ENCODE peak calls at places on chromosomes 4 and X, in ten cellular contexts. K is C1 segment of cervical spinal cord; Y is EL; U is NT2/D1; N is hepatocyte; L is kidney glomerular epithelial cell; Z is substantia nigra; G is fibroblast of mammary gland; D is stimulated activated CD8-positive, alpha-beta memory T cell treated with anti-CD3 and anti-CD28 coated beads, Interleukin-2, amount 100 ng/mL, for 48 hours; Q is GM12878. T is an unnamed sample.

GRCh38 chrX:136185409-136186022 is 38.2 kb downstream of the FHL1 start:
- DNase-seq in D (no peak), U (no peak), Y (peak; percentile 68), N (no peak), Z (no peak), K (no peak), G (peak; percentile 74), Q (no peak), L (peak; percentile 43), T (peak; percentile 24)

GRCh38 chrX:118702741-118703140 is 24.7 kb upstream of the IL13RA1 start:
- DNase-seq in L (no peak), K (no peak), D (no peak), Q (no peak), Z (no peak), G (peak; percentile 6), Y (no peak), N (no peak), U (no peak), T (no peak)

GRCh38 chrX:109535578-109535977 is 1.1 kb upstream of the NXT2 start:
- DNase-seq in N (no peak), U (no peak), L (no peak), G (no peak), Y (no peak), K (no peak), Q (no peak), Z (no peak), D (no peak), T (no peak)

GRCh38 chr4:2066011-2066551 is 7.0 kb downstream of the NAT8L start:
- DNase-seq in Q (no peak), L (no peak), N (no peak), K (no peak), D (no peak), U (no peak), Y (no peak), Z (no peak), G (no peak), T (no peak)

GRCh38 chr4:22670953-22671352 is 21.8 kb upstream of the GBA3 start:
- DNase-seq in U (no peak), D (no peak), Q (no peak), K (no peak), Y (peak; percentile 11), L (no peak), N (peak; percentile 13), Z (no peak), G (peak; percentile 14), T (no peak)

GRCh38 chr4:6377626-6378492 is 94.6 kb downstream of the PPP2R2C start:
- DNase-seq in U (no peak), Q (no peak), L (no peak), Y (no peak), G (no peak), D (no peak), N (no peak), Z (no peak), K (no peak), T (no peak)

GRCh38 chrX:18793601-18794089 is 86.2 kb downstream of the PPEF1 start:
- DNase-seq in Z (no peak), Y (no peak), G (no peak), D (no peak), K (no peak), Q (no peak), U (peak; percentile 38), N (peak; percentile 22), L (no peak), T (no peak)

GRCh38 chr4:77636902-77637301 is 31.3 kb downstream of the CXCL13 start:
- DNase-seq in Q (no peak), L (peak; percentile 46), K (no peak), G (peak; percentile 83), N (peak; percentile 49), D (no peak), Y (peak; percentile 53), U (no peak), Z (no peak), T (no peak)

GRCh38 chr4:99763635-99764101 is 53.0 kb upstream of the DAPP1 start:
- DNase-seq in U (no peak), Z (no peak), L (peak; percentile 79), N (peak; percentile 24), G (peak; percentile 99), Q (no peak), K (no peak), D (no peak), Y (peak; percentile 85), T (peak; percentile 74)

GRCh38 chr4:8316911-8317351 is 47.4 kb downstream of the HTRA3 start:
- DNase-seq in U (no peak), Z (no peak), K (no peak), D (no peak), Y (no peak), L (no peak), N (no peak), G (no peak), Q (no peak), T (no peak)

GRCh38 chr4:53861856-53862610 is 202.4 kb downstream of the CHIC2 start:
- DNase-seq in Q (no peak), G (peak; percentile 98), N (peak; percentile 41), L (peak; percentile 9), U (no peak), D (no peak), Y (peak; percentile 81), K (no peak), Z (no peak), T (peak; percentile 81)

GRCh38 chr4:152850377-152850776 is 70.6 kb downstream of the ARFIP1 start:
- DNase-seq in D (peak; percentile 23), U (peak; percentile 48), N (peak; percentile 13), Q (peak; percentile 25), K (no peak), G (peak; percentile 49), Y (peak; percentile 12), L (peak; percentile 13), Z (no peak), T (peak; percentile 19)

GRCh38 chr4:179110816-179111215 is 1668.6 kb upstream of the AGA start:
- DNase-seq in G (no peak), Y (no peak), U (no peak), Z (no peak), D (no peak), Q (no peak), K (no peak), L (no peak), N (no peak), T (no peak)

GRCh38 chr4:186755550-186756519 is 32.2 kb upstream of the FAT1 start:
- DNase-seq in Y (no peak), D (no peak), N (peak; percentile 52), G (no peak), K (no peak), L (peak; percentile 77), Q (no peak), Z (no peak), U (no peak), T (no peak)

GRCh38 chrX:43224496-43224895 is 431.6 kb upstream of the MAOA start:
- DNase-seq in N (no peak), U (no peak), K (no peak), L (peak; percentile 0), Q (no peak), Z (no peak), Y (no peak), G (no peak), D (no peak), T (no peak)

GRCh38 chr4:16759781-16760459 is 138.5 kb downstream of the LDB2 start:
- DNase-seq in Q (no peak), D (no peak), Y (no peak), G (no peak), Z (no peak), L (no peak), K (no peak), U (no peak), N (no peak), T (no peak)

GRCh38 chr4:38062894-38063168 is 102.6 kb downstream of the PTTG2 start:
- DNase-seq in N (no peak), Y (no peak), K (no peak), D (no peak), L (no peak), G (no peak), Q (no peak), Z (no peak), U (no peak), T (no peak)

GRCh38 chrX:150429577-150429976 is 66.5 kb downstream of the MAMLD1 start:
- DNase-seq in Q (no peak), U (no peak), K (no peak), D (no peak), Z (no peak), L (no peak), N (no peak), G (peak; percentile 84), Y (peak; percentile 66), T (peak; percentile 15)

GRCh38 chr4:127528302-127528701 is 104.5 kb upstream of the INTU start:
- DNase-seq in N (no peak), U (no peak), G (no peak), D (no peak), L (no peak), Z (no peak), Q (no peak), K (no peak), Y (no peak), T (no peak)

GRCh38 chrX:151538190-151539122 is 25.0 kb upstream of the PASD1 start:
- DNase-seq in Z (no peak), Y (no peak), N (no peak), L (no peak), D (no peak), Q (no peak), G (peak; percentile 8), U (no peak), K (no peak), T (no peak)

GRCh38 chr4:55170462-55170861 is 45.1 kb upstream of the KDR start:
- DNase-seq in Q (no peak), D (no peak), Y (no peak), L (no peak), Z (no peak), U (no peak), K (no peak), N (no peak), G (no peak), T (no peak)

GRCh38 chr4:86586160-86586572 is 7.9 kb upstream of the PTPN13 start:
- DNase-seq in G (peak; percentile 22), D (no peak), Q (no peak), K (no peak), Y (peak; percentile 14), N (no peak), Z (no peak), L (no peak), U (no peak), T (peak; percentile 18)

GRCh38 chrX:73561791-73562190 is 1.2 kb upstream of the CHIC1 start:
- DNase-seq in Z (no peak), L (no peak), N (no peak), D (no peak), K (no peak), U (no peak), G (peak; percentile 6), Y (no peak), Q (no peak), T (peak; percentile 2)

GRCh38 chr4:179307297-179308136 is 1865.3 kb upstream of the AGA start:
- DNase-seq in Q (peak; percentile 1), G (peak; percentile 16), L (peak; percentile 8), U (peak; percentile 25), K (no peak), Y (peak; percentile 11), N (peak; percentile 63), Z (no peak), D (no peak), T (peak; percentile 40)

T was measured in GM03348.